ENCODE peak calls at places on chromosomes 2 and 18, in five cellular contexts. S, I, M, N and L are unnamed samples.

GRCh38 chr2:85457877-85458316 is 39.4 kb downstream of the SH2D6 start:
- DNase-seq in S (no peak), I (no peak), M (no peak), N (no peak), L (no peak)

GRCh38 chr2:127508621-127509034 is 17.7 kb downstream of the IWS1 start:
- DNase-seq in S (peak), I (peak), M (peak), N (no peak), L (peak)

GRCh38 chr2:241386519-241386918 is 30.4 kb downstream of the FARP2 start:
- DNase-seq in S (no peak), I (no peak), M (no peak), N (no peak), L (no peak)

GRCh38 chr2:220512419-220512818 is 885.0 kb downstream of the SLC4A3 start:
- DNase-seq in S (no peak), I (no peak), M (no peak), N (no peak), L (no peak)

GRCh38 chr18:51196116-51196810 is 1.2 kb downstream of the MEX3C start:
- DNase-seq in S (peak), I (peak), M (peak), N (no peak), L (no peak)

GRCh38 chr2:100924520-100925451 is 77.3 kb upstream of the RPL31 start:
- DNase-seq in S (no peak), I (no peak), M (peak), N (no peak), L (peak)

GRCh38 chr18:48943736-48944527 is 6.8 kb downstream of the SMAD7 start:
- DNase-seq in S (no peak), I (no peak), M (peak), N (no peak), L (peak)

GRCh38 chr2:8170552-8170951 is 511.3 kb upstream of the ID2 start:
- DNase-seq in S (no peak), I (no peak), M (no peak), N (no peak), L (no peak)

GRCh38 chr2:288002-288742 is at the start of gene ALKAL2:
- DNase-seq in S (no peak), I (no peak), M (no peak), N (peak), L (peak)

GRCh38 chr2:152183381-152184073 is 8.0 kb upstream of the STAM2 start:
- DNase-seq in S (no peak), I (no peak), M (no peak), N (no peak), L (no peak)

GRCh38 chr2:159982842-159983785 is 79.3 kb downstream of the PLA2R1 start:
- DNase-seq in S (no peak), I (no peak), M (no peak), N (no peak), L (no peak)

GRCh38 chr2:197211881-197212342 is 98.7 kb downstream of the ANKRD44 start:
- DNase-seq in S (no peak), I (no peak), M (no peak), N (no peak), L (no peak)

GRCh38 chr2:16014041-16014787 is 73.9 kb downstream of the MYCN start:
- DNase-seq in S (no peak), I (peak), M (no peak), N (no peak), L (no peak)

GRCh38 chr2:39631715-39632114 is 34.0 kb upstream of the TMEM178A start:
- DNase-seq in S (peak), I (no peak), M (no peak), N (no peak), L (no peak)

GRCh38 chr18:36303203-36303844 is 5.8 kb downstream of the FHOD3 start:
- DNase-seq in S (no peak), I (no peak), M (no peak), N (no peak), L (no peak)

GRCh38 chr2:55856936-55857335 is 66.6 kb downstream of the EFEMP1 start:
- DNase-seq in S (no peak), I (no peak), M (no peak), N (no peak), L (no peak)

GRCh38 chr2:62178741-62179271 is 17.1 kb upstream of the B3GNT2 start:
- DNase-seq in S (no peak), I (no peak), M (no peak), N (no peak), L (no peak)

GRCh38 chr2:128464456-128464855 is 145.8 kb upstream of the HS6ST1 start:
- DNase-seq in S (no peak), I (no peak), M (no peak), N (no peak), L (no peak)

GRCh38 chr2:54983345-54984235 is 66.7 kb downstream of the RTN4 start:
- DNase-seq in S (no peak), I (no peak), M (no peak), N (no peak), L (no peak)

GRCh38 chr2:48940606-48941005 is 185.1 kb upstream of the LHCGR start:
- DNase-seq in S (no peak), I (no peak), M (no peak), N (no peak), L (no peak)

DNA sequence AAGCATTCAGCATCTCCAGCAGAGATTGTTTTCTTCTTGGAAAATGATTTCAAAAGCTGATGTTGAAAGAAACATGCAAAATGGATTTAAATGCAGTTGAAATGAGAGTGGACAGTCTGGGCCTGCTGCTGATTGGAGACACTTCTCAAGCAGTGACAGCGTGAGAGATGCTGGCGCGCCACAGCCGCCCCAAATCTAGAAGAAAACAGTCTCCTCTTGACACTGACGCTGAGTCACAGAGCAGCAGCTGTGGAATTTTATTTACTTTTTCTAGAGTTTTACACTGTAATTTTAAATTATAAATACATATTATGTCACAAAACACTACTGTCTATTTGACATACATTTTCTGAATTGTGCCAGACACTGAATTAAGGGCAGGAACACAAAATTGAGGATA is 121.8 kb upstream of the TMEM200C start:
- DNase-seq in S (no peak), I (no peak), M (no peak), N (no peak), L (no peak)
- TF ChIP-seq CTCF in S (no peak), I (no peak), M (no peak), N (no peak), L (no peak)

GRCh38 chr2:74262681-74263080 is 64.3 kb downstream of the MTHFD2 start:
- DNase-seq in S (no peak), I (no peak), M (no peak), N (no peak), L (no peak)

GRCh38 chr2:74264281-74264680 is 65.9 kb downstream of the MTHFD2 start:
- DNase-seq in S (no peak), I (no peak), M (no peak), N (no peak), L (no peak)

GRCh38 chr2:74259191-74259590 is 60.8 kb downstream of the MTHFD2 start:
- DNase-seq in S (no peak), I (no peak), M (no peak), N (no peak), L (no peak)

GRCh38 chr2:74260495-74260894 is 62.1 kb downstream of the MTHFD2 start:
- DNase-seq in S (no peak), I (no peak), M (no peak), N (no peak), L (no peak)

GRCh38 chr2:74261204-74261864 is 62.9 kb downstream of the MTHFD2 start:
- DNase-seq in S (no peak), I (peak), M (no peak), N (no peak), L (no peak)
- TF ChIP-seq CTCF in S (no peak), I (peak), M (peak), N (no peak), L (no peak)

GRCh38 chr2:46801731-46802664 is 113.6 kb downstream of the MCFD2 start:
- DNase-seq in S (no peak), I (no peak), M (no peak), N (no peak), L (no peak)

GRCh38 chr2:46804794-46805193 is 110.8 kb downstream of the MCFD2 start:
- DNase-seq in S (no peak), I (no peak), M (no peak), N (no peak), L (no peak)

GRCh38 chr2:46803551-46803885 is 112.1 kb downstream of the MCFD2 start:
- DNase-seq in S (no peak), I (no peak), M (no peak), N (no peak), L (peak)

GRCh38 chr2:46803911-46804670 is 111.5 kb downstream of the MCFD2 start:
- DNase-seq in S (no peak), I (no peak), M (no peak), N (no peak), L (no peak)

GRCh38 chr2:46802665-46803550 is 112.7 kb downstream of the MCFD2 start:
- DNase-seq in S (no peak), I (no peak), M (no peak), N (no peak), L (no peak)
- TF ChIP-seq CTCF in S (no peak), I (peak), M (no peak), N (no peak), L (no peak)

GRCh38 chr2:178420463-178420990 is 30.4 kb downstream of the PRKRA start:
- DNase-seq in S (no peak), I (no peak), M (no peak), N (no peak), L (no peak)

GRCh38 chr2:178417916-178418315 is 33.1 kb downstream of the PRKRA start:
- DNase-seq in S (no peak), I (no peak), M (no peak), N (no peak), L (no peak)

GRCh38 chr2:178422097-178422496 is 28.9 kb downstream of the PRKRA start:
- DNase-seq in S (no peak), I (no peak), M (no peak), N (no peak), L (no peak)

GRCh38 chr2:178418426-178418825 is 32.5 kb downstream of the PRKRA start:
- DNase-seq in S (no peak), I (no peak), M (no peak), N (no peak), L (no peak)

GRCh38 chr2:178419123-178419522 is 31.9 kb downstream of the PRKRA start:
- DNase-seq in S (no peak), I (no peak), M (no peak), N (no peak), L (no peak)
- TF ChIP-seq CTCF in S (no peak), I (no peak), M (no peak), N (no peak), L (peak)

DNA sequence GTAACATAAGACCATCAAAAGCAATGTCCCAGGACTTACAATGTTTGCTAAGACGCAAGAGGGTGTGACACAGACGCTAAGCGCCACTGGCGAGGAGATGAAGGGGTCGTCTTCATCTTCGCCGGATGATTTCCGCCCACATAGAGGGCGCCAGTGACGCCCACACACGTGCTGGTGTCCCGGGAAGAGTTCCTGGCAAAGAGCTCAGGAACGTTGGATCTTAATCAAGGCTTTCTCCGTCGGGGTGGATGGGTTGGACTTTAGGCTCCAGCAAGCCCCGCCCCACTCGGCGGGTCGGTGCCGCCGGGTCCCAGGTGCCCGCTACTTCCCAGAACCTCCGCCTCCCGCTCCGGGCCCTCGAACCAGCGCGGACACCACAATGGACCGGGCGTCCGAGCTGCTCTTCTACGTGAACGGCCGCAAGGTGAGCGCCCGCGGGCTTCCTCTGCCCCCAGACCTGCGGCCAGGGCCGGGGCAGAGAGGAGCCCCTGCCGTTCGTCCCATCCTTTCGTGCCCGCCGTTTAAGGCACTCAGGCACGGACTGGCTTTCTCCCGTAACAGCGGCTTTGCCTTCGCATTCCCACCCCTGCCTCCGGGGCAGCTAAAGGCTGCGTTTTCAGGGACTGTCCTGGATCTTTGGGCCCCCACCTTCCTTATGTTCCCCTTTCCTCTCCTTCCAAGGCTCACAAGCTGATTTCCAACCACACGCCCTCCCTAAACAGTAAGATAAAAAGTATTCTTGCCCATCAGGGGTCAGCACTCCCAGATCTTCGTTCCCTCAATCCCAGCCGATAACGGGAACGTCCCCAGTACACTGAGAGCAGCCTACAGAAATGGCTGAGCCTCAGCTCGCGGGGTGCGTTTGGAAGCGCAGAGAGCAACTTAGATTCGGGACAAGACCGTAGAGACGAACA is at the start of gene AOX1:
- DNase-seq in S (peak), I (peak), M (peak), N (peak), L (peak)
- TF ChIP-seq CTCF in S (no peak), I (no peak), M (no peak), N (no peak), L (no peak)

DNA sequence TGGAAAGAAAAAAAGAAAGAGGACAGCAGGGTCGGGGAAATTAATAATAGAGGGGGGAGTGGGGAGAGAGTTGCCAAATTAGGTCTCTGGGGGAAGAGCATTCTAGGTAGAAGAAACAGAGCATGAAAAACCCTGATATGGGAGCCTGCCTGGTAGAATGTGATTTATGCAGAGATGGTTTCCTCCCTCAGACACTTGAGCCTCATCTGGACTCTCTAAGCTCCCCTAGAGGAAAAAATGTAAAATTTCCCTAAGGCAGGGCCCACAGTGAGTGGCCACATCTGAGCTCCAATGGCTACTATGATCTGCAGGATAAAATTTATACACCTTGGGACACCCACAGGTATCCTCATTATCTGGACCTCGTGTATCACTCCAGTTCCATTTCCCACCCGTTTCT is 20.6 kb upstream of the EPAS1 start:
- DNase-seq in S (no peak), I (no peak), M (no peak), N (no peak), L (no peak)
- TF ChIP-seq CTCF in S (no peak), I (peak), M (no peak), N (no peak), L (no peak)

DNA sequence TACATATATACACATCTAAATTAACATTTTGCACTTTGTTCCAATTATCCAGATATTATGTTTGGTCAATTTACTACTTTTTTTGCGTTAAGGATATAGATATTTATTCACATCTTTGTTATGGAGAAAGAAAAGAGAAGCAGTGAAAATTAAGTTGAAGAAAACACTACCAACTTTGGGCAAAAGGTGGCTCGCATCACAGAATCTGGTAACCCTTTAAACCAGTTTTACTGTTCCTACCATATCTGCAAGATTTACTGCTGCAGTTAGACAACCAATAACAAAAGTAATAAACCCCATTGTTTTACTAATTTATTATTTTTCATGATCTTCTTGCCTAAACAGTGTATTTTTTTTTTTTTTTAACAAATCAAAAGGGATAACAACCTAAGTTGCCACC is 53.6 kb downstream of the SMAD2 start:
- DNase-seq in S (no peak), I (no peak), M (no peak), N (no peak), L (no peak)
- TF ChIP-seq CTCF in S (no peak), I (no peak), M (no peak), N (no peak), L (no peak)

GRCh38 chr2:66446924-66447323 is 12.0 kb downstream of the MEIS1 start:
- DNase-seq in S (no peak), I (no peak), M (no peak), N (no peak), L (no peak)

GRCh38 chr2:66443977-66444855 is 9.3 kb downstream of the MEIS1 start:
- DNase-seq in S (no peak), I (peak), M (no peak), N (no peak), L (no peak)

GRCh38 chr2:66446178-66446860 is 11.4 kb downstream of the MEIS1 start:
- DNase-seq in S (no peak), I (peak), M (no peak), N (no peak), L (no peak)

GRCh38 chr2:66445076-66445724 is 10.3 kb downstream of the MEIS1 start:
- DNase-seq in S (no peak), I (peak), M (no peak), N (no peak), L (no peak)

GRCh38 chr2:66445781-66446177 is 10.9 kb downstream of the MEIS1 start:
- DNase-seq in S (no peak), I (peak), M (no peak), N (no peak), L (no peak)
- TF ChIP-seq CTCF in S (no peak), I (peak), M (no peak), N (no peak), L (no peak)

GRCh38 chr2:33126552-33126951 is 179.8 kb downstream of the LTBP1 start:
- DNase-seq in S (no peak), I (no peak), M (no peak), N (no peak), L (no peak)
- TF ChIP-seq CTCF in S (no peak), I (no peak), M (no peak), N (no peak), L (no peak)

DNA sequence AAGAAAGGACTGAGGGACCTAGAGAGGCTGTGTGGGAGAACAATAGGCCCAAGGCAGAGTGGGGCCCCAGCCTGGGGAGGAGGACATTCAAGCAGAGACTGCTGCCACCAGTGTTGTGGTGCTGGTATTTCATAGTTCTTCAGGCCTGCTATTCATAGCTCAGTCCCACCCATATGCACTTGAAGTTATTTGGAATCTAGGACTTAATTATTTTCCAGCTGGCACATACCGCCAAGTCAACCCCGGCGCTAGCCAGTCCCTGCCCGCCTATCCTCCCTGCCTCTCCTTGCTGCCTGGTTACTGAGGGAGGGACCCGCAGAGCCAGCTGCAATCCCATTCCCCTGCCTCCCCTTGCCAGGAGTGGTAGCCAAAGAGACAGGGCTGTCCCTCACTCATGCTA is 141.2 kb downstream of the CABLES1 start:
- DNase-seq in S (no peak), I (peak), M (no peak), N (no peak), L (no peak)
- TF ChIP-seq CTCF in S (no peak), I (peak), M (no peak), N (no peak), L (no peak)